ENCODE peak calls at places on chromosomes 11 and 22, in nine cellular contexts. A, Y, T, Z, S, D, N, H and L are unnamed samples.

GRCh38 chr22:28023036-28023435 is 104.0 kb upstream of the PITPNB start:
- DNase-seq in A (no peak), Y (no peak), T (no peak), Z (no peak), S (no peak), D (no peak), N (no peak), H (no peak), L (no peak)

GRCh38 chr11:60957188-60957587 is 5.2 kb upstream of the SLC15A3 start:
- DNase-seq in A (no peak), Y (no peak), T (no peak), Z (no peak), S (no peak), D (no peak), N (no peak), H (no peak), L (peak)

GRCh38 chr11:66823700-66824099 is 19.5 kb upstream of the RCE1 start:
- DNase-seq in A (no peak), Y (no peak), T (no peak), Z (no peak), S (no peak), D (no peak), N (no peak), H (no peak), L (no peak)

GRCh38 chr11:35781342-35782171 is 119.0 kb downstream of the TRIM44 start:
- DNase-seq in A (no peak), Y (no peak), T (peak), Z (no peak), S (peak), D (no peak), N (no peak), H (no peak), L (peak)

GRCh38 chr22:39592104-39593060 is 21.8 kb downstream of the CACNA1I start:
- DNase-seq in A (no peak), Y (no peak), T (peak), Z (no peak), S (peak), D (peak), N (peak), H (peak), L (peak)

GRCh38 chr11:2301631-2302272 is at the start of the genes C11orf21 and TSPAN32:
- DNase-seq in A (no peak), Y (peak), T (peak), Z (no peak), S (no peak), D (no peak), N (no peak), H (peak), L (no peak)

GRCh38 chr11:60084866-60085265 is 3.6 kb upstream of the MS4A2 start:
- DNase-seq in A (no peak), Y (no peak), T (peak), Z (no peak), S (no peak), D (no peak), N (no peak), H (no peak), L (no peak)

GRCh38 chr11:125429174-125429707 is 66.8 kb downstream of the FEZ1 start:
- DNase-seq in A (peak), Y (peak), T (peak), Z (peak), S (peak), D (peak), N (peak), H (peak), L (peak)

GRCh38 chr11:109865558-109866186 is 227.5 kb upstream of the ZC3H12C start:
- DNase-seq in A (no peak), Y (no peak), T (peak), Z (peak), S (no peak), D (no peak), N (peak), H (no peak), L (no peak)

GRCh38 chr22:24513706-24514240 is 18.6 kb downstream of the UPB1 start:
- DNase-seq in A (no peak), Y (no peak), T (no peak), Z (no peak), S (no peak), D (no peak), N (no peak), H (no peak), L (no peak)

GRCh38 chr11:43268161-43268560 is 43.6 kb upstream of the API5 start:
- DNase-seq in A (no peak), Y (no peak), T (no peak), Z (no peak), S (peak), D (no peak), N (no peak), H (peak), L (no peak)

GRCh38 chr22:35140879-35141745 is 75.2 kb downstream of the ISX start:
- DNase-seq in A (no peak), Y (no peak), T (peak), Z (peak), S (peak), D (no peak), N (peak), H (peak), L (peak)

GRCh38 chr11:71386232-71386631 is 62.0 kb downstream of the DHCR7 start:
- DNase-seq in A (no peak), Y (no peak), T (no peak), Z (no peak), S (no peak), D (no peak), N (no peak), H (no peak), L (no peak)

GRCh38 chr11:128341280-128341679 is 246.1 kb downstream of the ETS1 start:
- DNase-seq in A (no peak), Y (no peak), T (peak), Z (no peak), S (no peak), D (no peak), N (no peak), H (no peak), L (peak)

GRCh38 chr11:94049351-94049750 is 28.2 kb downstream of the HEPHL1 start:
- DNase-seq in A (no peak), Y (no peak), T (peak), Z (no peak), S (no peak), D (no peak), N (no peak), H (no peak), L (no peak)

GRCh38 chr11:120326228-120326627 is 1.1 kb downstream of the TLCD5 start:
- DNase-seq in A (no peak), Y (no peak), T (no peak), Z (no peak), S (no peak), D (no peak), N (no peak), H (no peak), L (peak)

GRCh38 chr11:130553306-130553705 is 104.9 kb downstream of the ADAMTS15 start:
- DNase-seq in A (no peak), Y (no peak), T (no peak), Z (no peak), S (no peak), D (no peak), N (no peak), H (no peak), L (peak)

GRCh38 chr22:29744902-29745301 is 21.9 kb downstream of the ZMAT5 start:
- DNase-seq in A (no peak), Y (no peak), T (no peak), Z (no peak), S (no peak), D (no peak), N (no peak), H (peak), L (peak)

GRCh38 chr11:9148035-9148434 is 56.6 kb upstream of the SCUBE2 start:
- DNase-seq in A (no peak), Y (no peak), T (no peak), Z (no peak), S (no peak), D (no peak), N (no peak), H (no peak), L (no peak)

GRCh38 chr11:43852057-43852636 is 28.5 kb upstream of the ALKBH3 start:
- DNase-seq in A (peak), Y (peak), T (peak), Z (peak), S (peak), D (peak), N (peak), H (peak), L (peak)

GRCh38 chr11:61390161-61390560 is 2.2 kb upstream of the TMEM216 start:
- DNase-seq in A (no peak), Y (no peak), T (no peak), Z (no peak), S (no peak), D (no peak), N (no peak), H (no peak), L (no peak)

GRCh38 chr11:119584193-119585037 is 144.6 kb downstream of the NECTIN1 start:
- DNase-seq in A (peak), Y (no peak), T (peak), Z (peak), S (peak), D (no peak), N (peak), H (peak), L (peak)

GRCh38 chr11:123560001-123560400 is 94.4 kb downstream of the SCN3B start:
- DNase-seq in A (no peak), Y (no peak), T (no peak), Z (peak), S (peak), D (no peak), N (peak), H (peak), L (peak)

GRCh38 chr22:17648564-17648963 is 10.0 kb downstream of the BCL2L13 start:
- DNase-seq in A (no peak), Y (no peak), T (no peak), Z (no peak), S (no peak), D (no peak), N (no peak), H (no peak), L (no peak)

GRCh38 chr11:8082391-8083087 is 1.5 kb downstream of the TUB start:
- DNase-seq in A (no peak), Y (no peak), T (no peak), Z (peak), S (peak), D (no peak), N (peak), H (peak), L (peak)

DNA sequence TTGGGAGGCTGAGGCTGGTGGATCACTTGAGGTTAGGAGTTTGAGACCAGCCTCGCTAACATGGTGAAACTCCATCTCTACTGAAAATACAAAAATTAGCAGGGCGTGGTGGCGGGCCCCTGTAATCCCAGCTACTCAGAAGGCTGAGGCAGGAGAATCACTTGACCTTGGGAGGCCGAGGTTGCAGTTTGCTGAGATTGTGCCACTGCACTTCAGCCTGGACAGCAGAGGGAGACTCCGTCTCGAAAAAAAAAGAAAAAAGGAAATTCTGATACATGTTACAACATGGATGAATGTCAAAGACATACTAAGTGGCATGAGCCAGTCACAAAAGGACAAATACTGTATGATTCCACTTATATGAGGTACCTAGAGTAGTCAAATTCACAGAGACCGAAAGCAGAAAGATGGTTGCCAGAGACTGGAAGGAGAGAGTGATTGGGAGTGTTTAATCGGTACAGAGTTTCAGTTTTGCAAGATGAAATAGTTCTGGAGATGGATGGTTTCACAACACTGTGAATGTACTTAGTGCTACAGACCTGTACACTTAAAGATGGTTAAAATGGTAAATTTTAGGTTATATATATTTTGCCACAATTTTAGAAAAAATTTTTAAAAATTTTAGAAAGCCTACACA is 92.3 kb downstream of the BLID start:
- DNase-seq in A (peak), Y (no peak), T (peak), Z (no peak), S (no peak), D (no peak), N (no peak), H (no peak), L (peak)
- TF ChIP-seq EZH2phosphoT487 in A (no peak), Y (no peak), T (no peak), Z (no peak), S (no peak), D (no peak), N (no peak), H (no peak), L (no peak)

DNA sequence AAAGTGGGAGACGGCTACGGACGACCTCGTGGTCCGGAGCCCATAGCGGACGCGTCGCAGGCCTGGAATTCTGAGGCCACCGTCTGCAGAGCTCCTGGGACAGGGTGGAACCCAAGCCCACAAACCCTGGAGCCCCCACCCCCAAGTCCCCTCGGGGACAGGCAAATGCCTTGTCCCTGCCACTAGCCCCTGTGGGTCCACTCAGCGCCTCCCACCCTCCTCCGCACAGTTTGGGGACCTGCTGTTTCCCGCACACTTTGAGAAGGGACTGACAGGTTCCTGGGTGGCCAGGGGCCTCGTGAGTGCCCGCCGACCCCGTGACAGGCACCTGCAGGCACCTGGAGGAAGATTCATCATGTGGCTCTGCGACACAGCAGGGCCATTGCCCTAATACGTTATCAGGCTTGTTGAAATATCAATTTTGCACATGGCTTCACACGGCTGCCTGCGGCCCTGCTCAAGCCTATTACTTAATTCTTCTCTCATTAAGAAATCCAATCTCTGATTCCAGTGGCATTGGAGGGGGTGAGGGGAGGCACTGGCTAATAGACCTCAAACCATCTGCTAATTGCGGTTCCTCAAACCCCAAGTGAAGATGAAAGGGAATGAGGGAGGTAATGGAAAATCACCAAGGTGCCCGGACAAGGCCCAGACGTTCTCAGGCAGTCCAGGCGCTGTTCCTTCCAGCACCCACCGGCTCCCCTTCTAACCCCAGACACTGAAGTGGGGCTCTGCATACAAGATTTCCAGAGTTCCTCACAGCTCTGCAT is 672.4 kb downstream of the BRD1 start:
- DNase-seq in A (no peak), Y (no peak), T (no peak), Z (no peak), S (no peak), D (no peak), N (no peak), H (no peak), L (no peak)
- TF ChIP-seq EZH2phosphoT487 in A (no peak), Y (no peak), T (no peak), Z (no peak), S (no peak), D (no peak), N (no peak), H (no peak), L (no peak)

GRCh38 chr11:47395225-47396048 is 13.0 kb upstream of the SLC39A13 start:
- DNase-seq in A (no peak), Y (no peak), T (no peak), Z (no peak), S (no peak), D (no peak), N (no peak), H (no peak), L (no peak)

GRCh38 chr11:47396049-47396320 is 12.4 kb upstream of the SLC39A13 start:
- DNase-seq in A (no peak), Y (no peak), T (no peak), Z (no peak), S (peak), D (no peak), N (no peak), H (no peak), L (no peak)

GRCh38 chr11:47394050-47394321 is 14.4 kb upstream of the SLC39A13 start:
- DNase-seq in A (no peak), Y (no peak), T (no peak), Z (no peak), S (no peak), D (no peak), N (no peak), H (no peak), L (no peak)

GRCh38 chr11:47393163-47394049 is 15.0 kb upstream of the SLC39A13 start:
- DNase-seq in A (peak), Y (no peak), T (no peak), Z (no peak), S (peak), D (no peak), N (no peak), H (peak), L (peak)

DNA sequence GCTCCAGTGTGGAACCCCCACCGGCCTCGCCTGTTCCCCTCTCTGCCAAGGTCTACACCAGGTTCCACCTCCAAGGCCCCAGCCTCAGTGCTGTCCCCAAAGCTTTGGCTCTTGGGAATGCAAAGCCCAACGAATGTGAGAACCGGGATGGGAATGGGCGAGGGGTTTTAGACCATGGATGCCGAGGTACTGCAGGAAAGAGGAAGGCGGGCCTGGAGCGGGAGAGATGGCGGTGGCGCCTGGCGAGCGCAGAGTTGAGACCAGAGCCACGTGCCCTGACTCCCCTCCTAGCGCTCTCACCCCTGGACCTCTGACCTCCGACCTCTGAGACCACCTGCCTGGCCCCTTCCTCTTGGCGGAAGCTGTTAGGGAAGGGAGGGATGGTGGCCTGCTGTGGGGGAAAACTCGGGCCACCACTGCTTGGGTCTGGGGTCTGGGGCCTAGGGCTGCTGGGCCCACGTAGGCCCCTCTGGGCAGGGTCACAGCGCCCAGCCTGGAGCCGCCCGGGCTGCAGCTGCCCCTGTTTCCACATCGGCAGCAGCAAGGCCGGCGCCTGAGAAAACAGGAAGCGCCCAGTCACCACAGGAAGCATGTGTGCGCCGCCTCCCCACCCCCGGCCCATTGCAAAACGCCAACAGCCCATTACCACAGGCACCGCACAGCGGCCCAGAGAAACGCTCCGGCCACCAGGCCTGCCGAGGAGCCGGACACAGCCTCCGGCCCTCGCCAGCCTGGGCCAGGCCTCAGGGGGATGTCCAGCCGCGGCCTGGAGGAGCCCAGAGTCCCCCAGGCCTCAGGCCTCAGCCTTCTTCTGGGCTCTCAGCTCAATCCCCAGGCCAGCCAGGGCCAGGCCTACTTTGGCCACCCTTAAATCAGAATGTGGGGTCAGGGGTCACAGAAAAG is 13.8 kb upstream of the SLC39A13 start:
- DNase-seq in A (peak), Y (peak), T (no peak), Z (no peak), S (peak), D (no peak), N (no peak), H (no peak), L (no peak)
- TF ChIP-seq EZH2phosphoT487 in A (no peak), Y (no peak), T (no peak), Z (no peak), S (no peak), D (no peak), N (no peak), H (no peak), L (no peak)

DNA sequence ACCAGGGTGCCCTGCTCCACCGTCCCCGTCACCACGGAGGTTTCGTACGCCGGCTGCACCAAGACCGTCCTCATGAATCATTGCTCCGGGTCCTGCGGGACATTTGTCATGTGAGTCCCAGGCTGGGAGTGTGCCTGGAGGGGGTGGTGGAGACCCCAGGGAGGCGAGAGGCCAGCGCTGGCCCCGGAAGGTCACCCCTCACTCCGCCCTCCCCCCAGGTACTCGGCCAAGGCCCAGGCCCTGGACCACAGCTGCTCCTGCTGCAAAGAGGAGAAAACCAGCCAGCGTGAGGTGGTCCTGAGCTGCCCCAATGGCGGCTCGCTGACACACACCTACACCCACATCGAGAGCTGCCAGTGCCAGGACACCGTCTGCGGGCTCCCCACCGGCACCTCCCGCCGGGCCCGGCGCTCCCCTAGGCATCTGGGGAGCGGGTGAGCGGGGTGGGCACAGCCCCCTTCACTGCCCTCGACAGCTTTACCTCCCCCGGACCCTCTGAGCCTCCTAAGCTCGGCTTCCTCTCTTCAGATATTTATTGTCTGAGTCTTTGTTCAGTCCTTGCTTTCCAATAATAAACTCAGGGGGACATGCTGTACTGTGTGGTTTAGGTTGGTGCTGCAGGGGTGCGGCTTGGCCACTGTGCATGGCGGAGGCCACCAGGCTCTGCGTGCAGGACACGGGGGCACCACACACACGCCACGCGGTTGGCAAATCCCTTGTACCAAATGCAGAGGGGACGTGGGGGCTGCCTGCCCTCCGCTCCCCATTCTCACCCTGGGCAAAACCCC is 35.4 kb downstream of the MUC2 start:
- DNase-seq in A (no peak), Y (no peak), T (no peak), Z (no peak), S (no peak), D (no peak), N (no peak), H (no peak), L (no peak)
- TF ChIP-seq EZH2phosphoT487 in A (no peak), Y (no peak), T (no peak), Z (no peak), S (no peak), D (no peak), N (no peak), H (no peak), L (no peak)

GRCh38 chr22:41021039-41021654 is 70.0 kb downstream of the RBX1 start:
- DNase-seq in A (peak), Y (peak), T (no peak), Z (peak), S (peak), D (no peak), N (no peak), H (peak), L (peak)
- TF ChIP-seq EZH2phosphoT487 in A (no peak), Y (no peak), T (no peak), Z (no peak), S (no peak), D (no peak), N (no peak), H (no peak), L (no peak)